ENCODE peak calls at places on chromosome 14, in nine cellular contexts. U is colonic mucosa, P is hepatocyte, D is Kasumi-1, T is GM23248, H is ACHN, W is cardiac muscle cell, C is NCI-H524, J is stromal cell of bone marrow. Y is an unnamed sample.

GRCh38 chr14:76829650-76830421 is 3.6 kb downstream of the LRRC74A start:
- DNase-seq in T (no peak), H (no peak), W (peak; percentile 91), C (peak; percentile 73), D (no peak), J (no peak), U (no peak), P (no peak), Y (no peak)

GRCh38 chr14:69924181-69924580 is 45.0 kb downstream of the SMOC1 start:
- DNase-seq in C (peak; percentile 71), J (no peak), W (no peak), U (no peak), D (no peak), T (peak; percentile 31), P (no peak), H (no peak), Y (no peak)

GRCh38 chr14:70641548-70642312 is at the start of gene TTC9:
- DNase-seq in C (peak; percentile 48), D (no peak), P (peak; percentile 58), J (no peak), W (peak; percentile 2), U (peak; percentile 35), T (peak; percentile 37), H (peak; percentile 5), Y (no peak)

GRCh38 chr14:55807059-55807499 is 227.1 kb downstream of the KTN1 start:
- DNase-seq in C (no peak), U (peak; percentile 97), D (no peak), P (peak; percentile 81), H (no peak), J (no peak), T (peak; percentile 47), W (peak; percentile 99), Y (peak; percentile 85)

GRCh38 chr14:49893309-49894213 is 679 bp downstream of the ARF6 start:
- DNase-seq in W (peak; percentile 63), U (peak; percentile 57), H (peak; percentile 35), D (no peak), C (peak; percentile 63), J (no peak), P (peak; percentile 78), T (peak; percentile 85), Y (no peak)

GRCh38 chr14:63493246-63493645 is 49.9 kb downstream of the PPP2R5E start:
- DNase-seq in H (peak; percentile 10), U (no peak), P (peak; percentile 23), W (peak; percentile 32), D (peak; percentile 45), J (no peak), C (peak; percentile 85), T (peak; percentile 16), Y (no peak)

GRCh38 chr14:67510836-67511235 is 22.3 kb upstream of the PLEKHH1 start:
- DNase-seq in T (peak; percentile 22), U (no peak), H (no peak), D (no peak), P (no peak), W (peak; percentile 33), C (no peak), J (no peak), Y (no peak)

GRCh38 chr14:22025884-22026283 is 352.3 kb upstream of the OR4E1 start:
- DNase-seq in T (no peak), D (no peak), W (no peak), P (no peak), U (no peak), J (no peak), C (no peak), H (no peak), Y (no peak)

GRCh38 chr14:100674897-100675618 is 51.6 kb upstream of the DLK1 start:
- DNase-seq in D (no peak), H (no peak), W (no peak), J (no peak), T (no peak), P (no peak), U (no peak), C (peak; percentile 38), Y (no peak)

GRCh38 chr14:33369972-33370371 is 431.3 kb downstream of the NPAS3 start:
- DNase-seq in U (no peak), C (no peak), J (no peak), P (no peak), D (peak; percentile 35), T (no peak), W (no peak), H (no peak), Y (no peak)

GRCh38 chr14:98187302-98187701 is 1084.7 kb downstream of the BCL11B start:
- DNase-seq in C (no peak), H (no peak), P (no peak), D (no peak), U (no peak), W (no peak), J (no peak), T (no peak), Y (no peak)

GRCh38 chr14:94362614-94363133 is 25.7 kb downstream of the SERPINA1 start:
- DNase-seq in D (no peak), W (no peak), P (no peak), J (no peak), H (no peak), T (no peak), C (no peak), U (no peak), Y (no peak)

GRCh38 chr14:28751467-28752058 is 15.0 kb upstream of the FOXG1 start:
- DNase-seq in W (peak; percentile 75), H (peak; percentile 53), J (peak; percentile 40), C (peak; percentile 93), D (peak; percentile 73), T (peak; percentile 73), U (peak; percentile 33), P (peak; percentile 80), Y (peak; percentile 79)

GRCh38 chr14:67735361-67735921 is 33.8 kb downstream of the RDH12 start:
- DNase-seq in C (no peak), H (no peak), U (no peak), P (no peak), W (peak; percentile 16), T (no peak), D (no peak), J (no peak), Y (no peak)